ENCODE peak calls at places on chromosomes 5 and 9, in ten cellular contexts. O is mammary epithelial cell, F is SK-MEL-5, Y is cardiac fibroblast, T is HT1080, Q is NCI-H446 treated with DMSO at 0.1 percent for 48 hours, K is A172, X is stromal cell of bone marrow, A is MCF 10A, D is T1000. C is an unnamed sample.

GRCh38 chr5:86011937-86012336 is 605.8 kb upstream of the COX7C start:
- DNase-seq in O (no peak), F (no peak), Y (no peak), T (no peak), Q (no peak), K (no peak), X (no peak), A (no peak), D (no peak), C (no peak)

GRCh38 chr9:31674264-31674663 is 710.2 kb upstream of the ACO1 start:
- DNase-seq in O (peak), F (no peak), Y (no peak), T (peak), Q (no peak), K (no peak), X (no peak), A (no peak), D (no peak), C (no peak)

GRCh38 chr5:125712397-125712796 is 710.8 kb upstream of the GRAMD2B start:
- DNase-seq in O (no peak), F (no peak), Y (no peak), T (no peak), Q (no peak), K (no peak), X (no peak), A (no peak), D (no peak), C (no peak)

GRCh38 chr9:127451681-127452480 is 571 bp downstream of the LRSAM1 start:
- DNase-seq in O (peak), F (peak), Y (peak), T (peak), Q (no peak), K (peak), X (no peak), A (peak), D (peak), C (peak)

GRCh38 chr9:102986425-102986824 is 8.7 kb upstream of the CYLC2 start:
- DNase-seq in O (no peak), F (no peak), Y (no peak), T (no peak), Q (no peak), K (no peak), X (no peak), A (no peak), D (no peak), C (no peak)

GRCh38 chr9:14180077-14180941 is 133.6 kb downstream of the NFIB start:
- DNase-seq in O (peak), F (no peak), Y (peak), T (no peak), Q (peak), K (no peak), X (no peak), A (no peak), D (no peak), C (no peak)

GRCh38 chr5:59665086-59665831 is 228.3 kb downstream of the PDE4D start:
- DNase-seq in O (no peak), F (no peak), Y (peak), T (no peak), Q (peak), K (no peak), X (no peak), A (peak), D (no peak), C (no peak)

GRCh38 chr9:113930384-113930783 is 54.3 kb downstream of the ZNF618 start:
- DNase-seq in O (no peak), F (no peak), Y (no peak), T (no peak), Q (no peak), K (no peak), X (no peak), A (no peak), D (no peak), C (no peak)

GRCh38 chr9:128621730-128622455 is 34.8 kb downstream of the DYNC2I2 start:
- DNase-seq in O (peak), F (no peak), Y (no peak), T (no peak), Q (no peak), K (no peak), X (no peak), A (peak), D (no peak), C (no peak)

GRCh38 chr5:98103807-98104206 is 669.7 kb upstream of the RGMB start:
- DNase-seq in O (no peak), F (no peak), Y (no peak), T (no peak), Q (no peak), K (no peak), X (no peak), A (no peak), D (no peak), C (no peak)

GRCh38 chr5:96661101-96661840 is 905 bp upstream of the CAST start:
- DNase-seq in O (peak), F (peak), Y (peak), T (peak), Q (no peak), K (peak), X (peak), A (peak), D (no peak), C (no peak)

GRCh38 chr5:61941637-61942036 is 364.4 kb upstream of the KIF2A start:
- DNase-seq in O (peak), F (no peak), Y (no peak), T (no peak), Q (no peak), K (no peak), X (peak), A (no peak), D (no peak), C (no peak)

GRCh38 chr5:137492321-137492720 is 6.8 kb downstream of the SPOCK1 start:
- DNase-seq in O (no peak), F (no peak), Y (peak), T (no peak), Q (no peak), K (no peak), X (peak), A (no peak), D (no peak), C (no peak)

GRCh38 chr5:52783226-52783959 is 4.3 kb upstream of the ITGA1 start:
- DNase-seq in O (peak), F (no peak), Y (peak), T (peak), Q (no peak), K (peak), X (peak), A (peak), D (peak), C (no peak)

GRCh38 chr5:83029912-83030311 is 47.3 kb downstream of the TMEM167A start:
- DNase-seq in O (peak), F (no peak), Y (peak), T (peak), Q (no peak), K (no peak), X (peak), A (no peak), D (no peak), C (peak)

GRCh38 chr5:172984244-172984953 is 828 bp downstream of the ATP6V0E1 start:
- DNase-seq in O (peak), F (peak), Y (peak), T (peak), Q (peak), K (peak), X (peak), A (peak), D (peak), C (peak)

GRCh38 chr5:150155258-150156032 is at the start of gene PDGFRB:
- DNase-seq in O (no peak), F (peak), Y (peak), T (peak), Q (no peak), K (peak), X (peak), A (no peak), D (peak), C (peak)

GRCh38 chr5:585556-585955 is 26.6 kb upstream of the CEP72 start:
- DNase-seq in O (no peak), F (no peak), Y (no peak), T (no peak), Q (no peak), K (no peak), X (no peak), A (no peak), D (no peak), C (no peak)

GRCh38 chr5:145829708-145830361 is 5.3 kb downstream of the PRELID2 start:
- DNase-seq in O (no peak), F (no peak), Y (no peak), T (no peak), Q (no peak), K (no peak), X (no peak), A (no peak), D (no peak), C (no peak)

GRCh38 chr5:78778538-78778937 is 130.0 kb upstream of the LHFPL2 start:
- DNase-seq in O (no peak), F (no peak), Y (no peak), T (peak), Q (no peak), K (peak), X (no peak), A (peak), D (no peak), C (no peak)

GRCh38 chr5:82694886-82695285 is 382.3 kb downstream of the TMEM167A start:
- DNase-seq in O (no peak), F (no peak), Y (no peak), T (no peak), Q (no peak), K (no peak), X (no peak), A (no peak), D (no peak), C (no peak)

GRCh38 chr9:2012347-2012746 is 2.8 kb upstream of the SMARCA2 start:
- DNase-seq in O (no peak), F (no peak), Y (no peak), T (no peak), Q (no peak), K (no peak), X (no peak), A (no peak), D (no peak), C (no peak)

GRCh38 chr5:115170128-115170923 is 618 bp upstream of the TRIM36 start:
- DNase-seq in O (no peak), F (no peak), Y (peak), T (no peak), Q (no peak), K (no peak), X (no peak), A (no peak), D (no peak), C (no peak)

GRCh38 chr5:39224196-39224754 is 4.9 kb upstream of the FYB1 start:
- DNase-seq in O (peak), F (no peak), Y (peak), T (peak), Q (no peak), K (peak), X (peak), A (peak), D (no peak), C (no peak)

GRCh38 chr5:23332650-23333251 is 174.7 kb upstream of the PRDM9 start:
- DNase-seq in O (peak), F (peak), Y (peak), T (peak), Q (peak), K (peak), X (no peak), A (peak), D (no peak), C (no peak)

GRCh38 chr5:138452720-138453119 is 12.6 kb upstream of the EGR1 start:
- DNase-seq in O (no peak), F (no peak), Y (no peak), T (no peak), Q (no peak), K (no peak), X (no peak), A (no peak), D (no peak), C (no peak)

GRCh38 chr5:174235226-174235992 is 189.9 kb downstream of the NSG2 start:
- DNase-seq in O (no peak), F (no peak), Y (no peak), T (peak), Q (no peak), K (peak), X (no peak), A (peak), D (no peak), C (no peak)

C was measured in amniotic stem cell.